ENCODE peak calls at places on chromosomes 3 and 15, in eight cellular contexts. One of them, this sample, is unnamed.

GRCh38 chr3:47908744-47909143 is 105.8 kb downstream of the DHX30 start:
- DNase-seq in NCI-H2081: no peak
- DNase-seq in nephron progenitor cell: no peak
- DNase-seq in naive thymus-derived CD8-positive, alpha-beta T cell: no peak
- DNase-seq in A172: no peak
- DNase-seq in stimulated activated CD4-positive, alpha-beta T cell treated with anti-CD3 and anti-CD28 coated beads, Interleukin-12 subunit alpha, Interleukin-12 subunit beta, amount 100 ng/mL, for 4 hours: no peak
- DNase-seq in midbrain: no peak
- DNase-seq in SK-MEL-5: no peak
- DNase-seq in this sample: no peak

GRCh38 chr3:58688563-58688962 is 22.0 kb upstream of the FAM3D start:
- DNase-seq in NCI-H2081: peak; percentile 18
- DNase-seq in nephron progenitor cell: no peak
- DNase-seq in naive thymus-derived CD8-positive, alpha-beta T cell: no peak
- DNase-seq in A172: no peak
- DNase-seq in stimulated activated CD4-positive, alpha-beta T cell treated with anti-CD3 and anti-CD28 coated beads, Interleukin-12 subunit alpha, Interleukin-12 subunit beta, amount 100 ng/mL, for 4 hours: no peak
- DNase-seq in midbrain: no peak
- DNase-seq in SK-MEL-5: no peak
- DNase-seq in this sample: no peak

GRCh38 chr3:63450023-63450422 is 171.9 kb downstream of the SYNPR start:
- DNase-seq in NCI-H2081: no peak
- DNase-seq in nephron progenitor cell: no peak
- DNase-seq in naive thymus-derived CD8-positive, alpha-beta T cell: no peak
- DNase-seq in A172: no peak
- DNase-seq in stimulated activated CD4-positive, alpha-beta T cell treated with anti-CD3 and anti-CD28 coated beads, Interleukin-12 subunit alpha, Interleukin-12 subunit beta, amount 100 ng/mL, for 4 hours: no peak
- DNase-seq in midbrain: no peak
- DNase-seq in SK-MEL-5: no peak
- DNase-seq in this sample: peak; percentile 41

GRCh38 chr15:84840255-84840654 is 23.1 kb downstream of the ALPK3 start:
- DNase-seq in NCI-H2081: no peak
- DNase-seq in nephron progenitor cell: no peak
- DNase-seq in naive thymus-derived CD8-positive, alpha-beta T cell: no peak
- DNase-seq in A172: no peak
- DNase-seq in stimulated activated CD4-positive, alpha-beta T cell treated with anti-CD3 and anti-CD28 coated beads, Interleukin-12 subunit alpha, Interleukin-12 subunit beta, amount 100 ng/mL, for 4 hours: no peak
- DNase-seq in midbrain: no peak
- DNase-seq in SK-MEL-5: no peak
- DNase-seq in this sample: no peak

GRCh38 chr15:32105258-32106248 is 75.2 kb downstream of the CHRNA7 start:
- DNase-seq in NCI-H2081: no peak
- DNase-seq in nephron progenitor cell: no peak
- DNase-seq in naive thymus-derived CD8-positive, alpha-beta T cell: no peak
- DNase-seq in A172: no peak
- DNase-seq in stimulated activated CD4-positive, alpha-beta T cell treated with anti-CD3 and anti-CD28 coated beads, Interleukin-12 subunit alpha, Interleukin-12 subunit beta, amount 100 ng/mL, for 4 hours: no peak
- DNase-seq in midbrain: no peak
- DNase-seq in SK-MEL-5: no peak
- DNase-seq in this sample: no peak

GRCh38 chr15:36645106-36645505 is 65.7 kb downstream of the CDIN1 start:
- DNase-seq in NCI-H2081: peak; percentile 16
- DNase-seq in nephron progenitor cell: no peak
- DNase-seq in naive thymus-derived CD8-positive, alpha-beta T cell: no peak
- DNase-seq in A172: no peak
- DNase-seq in stimulated activated CD4-positive, alpha-beta T cell treated with anti-CD3 and anti-CD28 coated beads, Interleukin-12 subunit alpha, Interleukin-12 subunit beta, amount 100 ng/mL, for 4 hours: no peak
- DNase-seq in midbrain: no peak
- DNase-seq in SK-MEL-5: peak; percentile 30
- DNase-seq in this sample: no peak

GRCh38 chr3:63934041-63934440 is 21.9 kb upstream of the SCAANT1 start:
- DNase-seq in NCI-H2081: no peak
- DNase-seq in nephron progenitor cell: no peak
- DNase-seq in naive thymus-derived CD8-positive, alpha-beta T cell: no peak
- DNase-seq in A172: no peak
- DNase-seq in stimulated activated CD4-positive, alpha-beta T cell treated with anti-CD3 and anti-CD28 coated beads, Interleukin-12 subunit alpha, Interleukin-12 subunit beta, amount 100 ng/mL, for 4 hours: no peak
- DNase-seq in midbrain: no peak
- DNase-seq in SK-MEL-5: no peak
- DNase-seq in this sample: no peak

GRCh38 chr3:177802151-177802900 is 605.0 kb upstream of the TBL1XR1 start:
- DNase-seq in NCI-H2081: peak; percentile 51
- DNase-seq in nephron progenitor cell: no peak
- DNase-seq in naive thymus-derived CD8-positive, alpha-beta T cell: no peak
- DNase-seq in A172: peak; percentile 11
- DNase-seq in stimulated activated CD4-positive, alpha-beta T cell treated with anti-CD3 and anti-CD28 coated beads, Interleukin-12 subunit alpha, Interleukin-12 subunit beta, amount 100 ng/mL, for 4 hours: no peak
- DNase-seq in midbrain: no peak
- DNase-seq in SK-MEL-5: no peak
- DNase-seq in this sample: no peak